ENCODE peak calls at places on chromosome X, in nine cellular contexts. C is iPS-NIHi11; R is activated CD4-positive, alpha-beta T cell treated with anti-CD3 and anti-CD28 coated beads, Interleukin-2, amount 10 ng/mL, durations not matched to agents 7 days and 5 days; S is HuH-7.5; V is choroid plexus epithelial cell; G is hypothalamus; Z is type B pancreatic cell; M is occipital lobe; N is stimulated activated CD8-positive, alpha-beta memory T cell treated with anti-CD3 and anti-CD28 coated beads, Interleukin-15, amount 100 ng/mL, for 4 hours. E is an unnamed sample.

GRCh38 chrX:46573896-46574336 is 351 bp downstream of the CHST7 start:
- DNase-seq in C (peak), R (peak), S (peak), V (peak), G (no peak), Z (no peak), M (no peak), N (peak), E (peak)

GRCh38 chrX:69221239-69222102 is 56.2 kb upstream of the PJA1 start:
- DNase-seq in C (peak), R (no peak), S (no peak), V (no peak), G (no peak), Z (no peak), M (no peak), N (no peak), E (no peak)

GRCh38 chrX:32896132-32896531 is 315.2 kb downstream of the DMD start:
- DNase-seq in C (no peak), R (no peak), S (no peak), V (no peak), G (no peak), Z (no peak), M (no peak), N (no peak), E (no peak)

GRCh38 chrX:3066555-3066954 is 25.3 kb downstream of the ARSF start:
- DNase-seq in C (no peak), R (no peak), S (no peak), V (peak), G (no peak), Z (no peak), M (no peak), N (no peak), E (peak)

GRCh38 chrX:53262918-53263394 is 18.4 kb downstream of the IQSEC2 start:
- DNase-seq in C (no peak), R (peak), S (no peak), V (peak), G (no peak), Z (no peak), M (no peak), N (no peak), E (no peak)

GRCh38 chrX:37712458-37712857 is 26.9 kb downstream of the XK start:
- DNase-seq in C (no peak), R (no peak), S (no peak), V (peak), G (no peak), Z (no peak), M (no peak), N (no peak), E (no peak)

GRCh38 chrX:118383120-118383519 is 37.2 kb downstream of the WDR44 start:
- DNase-seq in C (no peak), R (no peak), S (no peak), V (no peak), G (no peak), Z (no peak), M (no peak), N (no peak), E (no peak)

GRCh38 chrX:63434665-63435064 is 83.5 kb upstream of the SPIN4 start:
- DNase-seq in C (peak), R (no peak), S (no peak), V (no peak), G (no peak), Z (no peak), M (no peak), N (no peak), E (no peak)

GRCh38 chrX:10296581-10296980 is 139.8 kb downstream of the CLCN4 start:
- DNase-seq in C (no peak), R (no peak), S (no peak), V (peak), G (no peak), Z (no peak), M (no peak), N (no peak), E (no peak)